ENCODE peak calls at places on chromosomes 4 and X, in six cellular contexts. L is AG04449, U is HL-60, Y is NCI-H510A, G is cerebellar cortex, I is NCI-H187. O is an unnamed sample.

GRCh38 chr4:129455462-129455861 is 359.5 kb downstream of the C4orf33 start:
- DNase-seq in Y (peak), L (no peak), I (peak), U (no peak), G (no peak), O (no peak)

GRCh38 chr4:83362492-83363329 is 28.1 kb upstream of the HPSE start:
- DNase-seq in L (no peak), Y (peak), G (peak), I (peak), U (no peak), O (no peak)

GRCh38 chrX:25131055-25131454 is 115.3 kb upstream of the ARX start:
- DNase-seq in I (no peak), L (no peak), U (no peak), Y (no peak), G (no peak), O (no peak)

GRCh38 chr4:185912779-185913178 is 100.8 kb upstream of the SORBS2 start:
- DNase-seq in U (no peak), L (no peak), I (no peak), G (no peak), Y (no peak), O (no peak)

GRCh38 chr4:136032391-136032790 is 1499.9 kb downstream of the PCDH18 start:
- DNase-seq in Y (no peak), I (no peak), U (no peak), L (no peak), G (no peak), O (no peak)

GRCh38 chr4:7928711-7929505 is 10.8 kb downstream of the AFAP1 start:
- DNase-seq in U (no peak), L (no peak), G (peak), Y (no peak), I (no peak), O (peak)

GRCh38 chr4:189202182-189202868 is 738.3 kb upstream of the FRG1 start:
- DNase-seq in I (peak), L (peak), U (peak), G (peak), Y (no peak), O (no peak)

GRCh38 chr4:94497690-94498089 is 45.9 kb downstream of the PDLIM5 start:
- DNase-seq in I (no peak), U (no peak), Y (no peak), L (no peak), G (no peak), O (no peak)

GRCh38 chrX:34437586-34437985 is 219.5 kb downstream of the TMEM47 start:
- DNase-seq in I (no peak), G (no peak), L (no peak), U (no peak), Y (no peak), O (no peak)

GRCh38 chr4:187128971-187129370 is 405.3 kb upstream of the FAT1 start:
- DNase-seq in I (no peak), U (no peak), Y (no peak), G (no peak), L (peak), O (no peak)

GRCh38 chr4:18593297-18594002 is 571.9 kb upstream of the LCORL start:
- DNase-seq in I (peak), Y (peak), G (peak), U (peak), L (peak), O (peak)

GRCh38 chr4:14920759-14921313 is 81.4 kb upstream of the CPEB2 start:
- DNase-seq in G (no peak), I (no peak), U (no peak), Y (no peak), L (no peak), O (no peak)

GRCh38 chr4:158333820-158334219 is 123.5 kb downstream of the TMEM144 start:
- DNase-seq in Y (no peak), G (no peak), I (no peak), L (no peak), U (no peak), O (no peak)

GRCh38 chrX:76802698-76803097 is 375.2 kb downstream of the MAGEE1 start:
- DNase-seq in U (no peak), L (no peak), Y (no peak), I (no peak), G (no peak), O (no peak)

GRCh38 chr4:128385683-128386304 is 98.2 kb upstream of the PGRMC2 start:
- DNase-seq in G (peak), Y (no peak), I (no peak), U (no peak), L (no peak), O (no peak)

GRCh38 chrX:100812216-100813158 is 7.7 kb upstream of the CSTF2 start:
- DNase-seq in I (no peak), L (no peak), G (no peak), U (no peak), Y (no peak), O (no peak)

GRCh38 chr4:115537387-115537786 is 424.0 kb upstream of the NDST4 start:
- DNase-seq in G (no peak), U (no peak), Y (no peak), I (no peak), L (no peak), O (no peak)

GRCh38 chr4:74891037-74891436 is 41.9 kb upstream of the PARM1 start:
- DNase-seq in I (no peak), G (no peak), L (no peak), Y (no peak), U (no peak), O (no peak)

GRCh38 chr4:13539721-13540445 is 4.4 kb downstream of the NKX3-2 start:
- DNase-seq in Y (no peak), L (no peak), G (no peak), I (no peak), U (no peak), O (no peak)

GRCh38 chr4:38099908-38100407 is 139.8 kb downstream of the PTTG2 start:
- DNase-seq in Y (no peak), U (no peak), L (peak), G (no peak), I (no peak), O (no peak)

GRCh38 chrX:66408507-66408906 is 230.4 kb downstream of the EDA2R start:
- DNase-seq in G (no peak), I (no peak), Y (no peak), L (no peak), U (no peak), O (no peak)

GRCh38 chrX:96843566-96843965 is 40.1 kb upstream of the RPA4 start:
- DNase-seq in G (no peak), L (no peak), Y (no peak), I (no peak), U (no peak), O (no peak)

GRCh38 chrX:94676285-94676684 is 1002.3 kb downstream of the FAM133A start:
- DNase-seq in U (no peak), L (no peak), I (no peak), Y (no peak), G (no peak), O (no peak)

GRCh38 chr4:74540193-74540592 is 95.3 kb downstream of the AREG start:
- DNase-seq in G (no peak), U (no peak), I (no peak), Y (no peak), L (no peak), O (no peak)

GRCh38 chrX:31580726-31581125 is 508.9 kb upstream of the FTHL17 start:
- DNase-seq in G (no peak), U (no peak), I (no peak), Y (no peak), L (peak), O (no peak)

GRCh38 chr4:124432500-124432899 is 280.0 kb downstream of the ANKRD50 start:
- DNase-seq in Y (no peak), G (no peak), I (no peak), L (no peak), U (no peak), O (no peak)

O was measured in cerebellum.